ENCODE peak calls at places on chromosome 14, in ten cellular contexts. B is A673; W is IMR-90; I is Panc1; C is OCI-LY7; S is CD8-positive, alpha-beta T cell; T is vagina; O is GM23338; L is RWPE2; M is SJSA1. N is an unnamed sample.

GRCh38 chr14:103563089-103563620 is 395 bp downstream of the COA8 start:
- DNase-seq in C (no peak), T (no peak), I (no peak), S (peak; percentile 9), L (peak; percentile 88), M (no peak), O (peak; percentile 80), B (no peak), W (no peak), N (no peak)

GRCh38 chr14:94395900-94396574 is 7.6 kb upstream of the SERPINA1 start:
- DNase-seq in O (no peak), L (no peak), B (no peak), M (no peak), I (no peak), W (no peak), T (no peak), S (no peak), C (no peak), N (no peak)

GRCh38 chr14:64732066-64732465 is 27.8 kb downstream of the PLEKHG3 start:
- DNase-seq in I (no peak), O (no peak), L (peak; percentile 52), T (no peak), S (no peak), M (no peak), C (no peak), B (no peak), W (no peak), N (peak; percentile 37)

GRCh38 chr14:50308363-50308762 is 3.7 kb downstream of the L2HGDH start:
- DNase-seq in O (no peak), I (no peak), S (no peak), M (no peak), W (peak; percentile 34), B (no peak), C (no peak), L (no peak), T (no peak), N (no peak)

GRCh38 chr14:100022772-100023451 is 42.3 kb upstream of the EVL start:
- DNase-seq in L (no peak), T (no peak), M (no peak), O (no peak), I (no peak), B (peak; percentile 63), C (no peak), S (no peak), W (peak; percentile 59), N (no peak)

GRCh38 chr14:33061667-33062325 is 123.1 kb downstream of the NPAS3 start:
- DNase-seq in B (peak; percentile 35), W (no peak), L (no peak), C (peak; percentile 15), T (no peak), O (peak; percentile 25), M (no peak), I (no peak), S (no peak), N (no peak)

GRCh38 chr14:98262566-98262965 is 1009.4 kb downstream of the BCL11B start:
- DNase-seq in B (no peak), O (no peak), M (no peak), S (no peak), L (no peak), I (no peak), T (no peak), C (no peak), W (no peak), N (no peak)

GRCh38 chr14:92489394-92490238 is 24.0 kb upstream of the RIN3 start:
- DNase-seq in L (peak; percentile 35), S (no peak), B (no peak), W (no peak), O (no peak), T (peak; percentile 87), M (no peak), C (no peak), I (no peak), N (no peak)

GRCh38 chr14:102158797-102159196 is 19.1 kb downstream of the WDR20 start:
- DNase-seq in B (no peak), O (no peak), M (no peak), C (no peak), W (no peak), I (no peak), L (no peak), T (no peak), S (no peak), N (no peak)

GRCh38 chr14:64760146-64760755 is 56.0 kb downstream of the PLEKHG3 start:
- DNase-seq in T (no peak), O (peak; percentile 78), M (peak; percentile 61), S (peak; percentile 43), B (peak; percentile 63), C (peak; percentile 48), W (peak; percentile 42), L (peak; percentile 76), I (peak; percentile 28), N (peak; percentile 74)

GRCh38 chr14:94342334-94342934 is 19.3 kb upstream of the SERPINA6 start:
- DNase-seq in O (no peak), L (peak; percentile 98), T (no peak), C (no peak), I (peak; percentile 93), S (no peak), M (peak; percentile 95), W (peak; percentile 99), B (peak; percentile 89), N (peak; percentile 90)

GRCh38 chr14:65303185-65303901 is 109.2 kb upstream of the FUT8 start:
- DNase-seq in C (no peak), W (peak; percentile 37), I (no peak), L (no peak), T (no peak), M (no peak), B (no peak), S (no peak), O (peak; percentile 26), N (no peak)

GRCh38 chr14:88075298-88075981 is 70.5 kb downstream of the GPR65 start:
- DNase-seq in W (no peak), T (no peak), C (no peak), L (no peak), B (no peak), M (no peak), O (no peak), S (no peak), I (no peak), N (no peak)

GRCh38 chr14:98937712-98938505 is 334.1 kb downstream of the BCL11B start:
- DNase-seq in W (no peak), M (no peak), I (no peak), L (peak; percentile 36), C (no peak), B (no peak), S (no peak), T (no peak), O (no peak), N (no peak)

GRCh38 chr14:91774138-91775096 is 42.5 kb upstream of the CATSPERB start:
- DNase-seq in W (no peak), M (no peak), C (no peak), B (no peak), L (no peak), T (no peak), O (no peak), S (no peak), I (no peak), N (no peak)

GRCh38 chr14:36556811-36557433 is 25.5 kb downstream of the NKX2-8 start:
- DNase-seq in W (peak; percentile 7), O (peak; percentile 65), C (peak; percentile 30), L (no peak), B (peak; percentile 41), I (no peak), M (no peak), T (no peak), S (no peak), N (no peak)

GRCh38 chr14:81269979-81270375 is 49.2 kb upstream of the GTF2A1 start:
- DNase-seq in S (no peak), M (no peak), W (no peak), I (no peak), L (no peak), O (no peak), B (no peak), T (no peak), C (no peak), N (no peak)
- H3K27ac ChIP-seq in S (no peak overlapping the region), M (no peak overlapping the region), W (no peak overlapping the region), I (no peak overlapping the region), L (no peak overlapping the region), O (no peak overlapping the region), B (no peak overlapping the region), T (no peak overlapping the region), C (no peak overlapping the region), N (no peak overlapping the region)

DNA sequence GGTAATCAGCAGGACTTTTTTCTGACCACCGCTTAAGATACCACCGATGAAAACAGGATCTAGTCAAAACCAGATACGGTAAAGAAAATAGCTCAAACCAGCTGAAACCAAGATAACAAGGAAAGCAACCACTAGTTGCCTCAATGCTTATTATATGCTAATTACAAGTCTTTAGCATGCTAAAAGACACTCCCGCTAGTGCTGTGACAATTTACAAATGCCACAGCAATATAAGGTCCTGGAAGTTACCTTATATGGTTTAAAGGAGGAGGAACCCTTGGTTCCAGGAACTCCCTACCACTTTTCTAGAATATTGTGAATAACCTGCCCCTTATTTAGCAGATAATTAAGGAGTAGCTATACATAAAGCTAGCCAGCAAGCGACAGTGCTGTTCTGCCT is 976.4 kb upstream of the SEL1L start:
- DNase-seq in L (no peak), T (no peak), S (no peak), M (no peak), B (no peak), C (no peak), I (no peak), W (no peak), O (peak; percentile 61), N (no peak)
- H3K4me1 ChIP-seq in L (no peaks in the 10 kb centered on the region), T (no peaks in the 10 kb centered on the region), S (no peaks in the 10 kb centered on the region), M (no peaks in the 10 kb centered on the region), B (no peaks in the 10 kb centered on the region), C (no peaks in the 10 kb centered on the region), I (no peaks in the 10 kb centered on the region), W (no peaks in the 10 kb centered on the region), O (no peaks in the 10 kb centered on the region), N (no peaks in the 10 kb centered on the region)

DNA sequence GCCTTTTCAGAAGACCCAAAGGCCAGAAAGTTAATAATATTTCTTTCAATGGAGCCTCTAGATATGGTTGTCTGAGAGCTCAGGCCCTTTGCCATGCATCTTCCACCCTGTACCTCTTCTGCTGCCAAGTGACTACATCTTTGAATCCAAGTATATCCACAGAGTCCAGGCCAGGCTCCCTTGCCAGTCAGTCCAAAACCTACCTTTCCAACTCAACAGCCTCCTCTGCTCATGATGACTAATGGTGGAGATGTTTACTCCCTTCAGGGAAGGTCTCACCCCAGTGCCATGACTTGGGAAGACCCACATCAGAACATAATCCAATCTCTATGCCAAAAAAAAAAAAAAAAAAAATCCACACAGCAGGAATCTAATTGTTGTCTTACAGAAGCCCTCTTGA is 20.4 kb downstream of the TTC9 start:
- DNase-seq in L (no peak), T (no peak), W (no peak), B (no peak), C (no peak), M (no peak), S (no peak), O (no peak), I (no peak), N (no peak)
- H3K27ac ChIP-seq in L (no peak overlapping the region), T (no peak overlapping the region), W (no peak overlapping the region), B (no peak overlapping the region), C (peak overlapping the region; percentile 99), M (no peak overlapping the region), S (peak overlapping the region; percentile 44), O (peak overlapping the region; percentile 57), I (no peak overlapping the region), N (no peak overlapping the region)

DNA sequence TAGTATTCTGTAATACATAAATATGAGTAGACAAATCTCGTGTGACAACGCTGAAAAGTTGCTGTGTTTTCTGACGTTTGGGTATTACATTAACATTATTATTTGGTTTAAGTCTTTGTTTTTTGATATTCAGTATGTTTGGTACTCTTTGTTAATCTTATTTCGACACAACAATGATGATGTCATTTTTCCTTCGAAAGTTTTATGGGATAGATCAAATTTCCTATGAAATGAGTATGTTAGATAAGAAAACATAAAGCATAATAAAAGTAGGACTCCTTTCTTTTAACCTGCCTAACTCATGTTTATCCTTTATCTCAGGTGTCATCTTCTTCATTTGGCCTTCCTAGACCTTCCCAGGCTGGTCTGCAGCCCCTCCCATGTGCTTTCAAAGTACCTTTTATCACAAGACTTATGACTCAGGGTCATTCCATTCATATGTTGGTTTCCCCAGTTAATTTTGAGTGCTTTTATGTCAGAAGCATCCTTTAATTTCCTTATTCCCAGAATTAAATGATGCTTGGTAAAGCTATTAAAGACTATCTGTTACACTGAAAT is 322.0 kb downstream of the RAD51B start:
- DNase-seq in T (no peak), L (no peak), M (no peak), W (peak; percentile 68), C (no peak), O (no peak), B (no peak), S (no peak), I (no peak), N (no peak)
- H3K4me1 ChIP-seq in T (peaks cover 92% of the 10 kb centered on the region), L (peaks cover 86% of the 10 kb centered on the region), M (peaks cover 78% of the 10 kb centered on the region), W (peaks cover 26% of the 10 kb centered on the region), C (no peaks in the 10 kb centered on the region), O (peaks cover 13% of the 10 kb centered on the region), B (peaks cover 76% of the 10 kb centered on the region), S (peaks cover 11% of the 10 kb centered on the region), I (peaks cover 24% of the 10 kb centered on the region), N (peaks cover 62% of the 10 kb centered on the region)

N was measured in kidney.